ENCODE peak calls at places on chromosomes 5 and 9, in nine cellular contexts. A is fibroblast of mammary gland; T is lung; G is fibroblast of pulmonary artery; D is cardiac muscle cell; Q is stomach; L is bronchial epithelial cell; K is CD8-positive, alpha-beta memory T cell; Z is neuronal stem cell. X is an unnamed sample.

GRCh38 chr5:136055612-136056302 is 27.0 kb downstream of the TGFBI start:
- DNase-seq in G (no peak), Q (no peak), T (no peak), K (no peak), L (no peak), Z (no peak), D (no peak), A (no peak), X (no peak)

GRCh38 chr9:37037137-37037743 is 3.2 kb upstream of the PAX5 start:
- DNase-seq in T (no peak), G (no peak), D (no peak), Z (no peak), K (no peak), Q (no peak), L (peak), A (no peak), X (no peak)

GRCh38 chr9:90189306-90189705 is 453.3 kb downstream of the DIRAS2 start:
- DNase-seq in D (no peak), G (no peak), Q (no peak), L (no peak), T (no peak), K (no peak), Z (no peak), A (no peak), X (no peak)

GRCh38 chr9:72703574-72703973 is 182.2 kb downstream of the TMC1 start:
- DNase-seq in G (no peak), Z (no peak), T (no peak), D (no peak), A (peak), Q (no peak), L (no peak), K (no peak), X (no peak)

GRCh38 chr5:75639912-75640311 is 28.7 kb downstream of the ANKDD1B start:
- DNase-seq in Z (no peak), D (no peak), G (no peak), A (no peak), L (peak), Q (no peak), T (no peak), K (no peak), X (no peak)

GRCh38 chr5:127031863-127032232 is 1.5 kb upstream of the MARCHF3 start:
- DNase-seq in Q (no peak), Z (no peak), K (no peak), D (no peak), G (no peak), L (peak), T (no peak), A (peak), X (no peak)

GRCh38 chr9:19486803-19487202 is 78.0 kb downstream of the ACER2 start:
- DNase-seq in L (peak), Z (no peak), T (no peak), G (no peak), D (no peak), Q (no peak), K (no peak), A (no peak), X (no peak)

GRCh38 chr9:78539904-78540303 is 243.0 kb downstream of the PSAT1 start:
- DNase-seq in D (no peak), G (peak), Q (no peak), K (no peak), Z (no peak), L (no peak), T (no peak), A (peak), X (no peak)

GRCh38 chr5:17808566-17808965 is 174.3 kb downstream of the TAF11L14 start:
- DNase-seq in D (no peak), Z (no peak), L (no peak), K (no peak), Q (no peak), G (no peak), A (no peak), T (no peak), X (no peak)

GRCh38 chr5:134554319-134555222 is 29.1 kb downstream of the JADE2 start:
- DNase-seq in K (peak), G (peak), A (peak), T (peak), L (peak), Q (peak), Z (no peak), D (no peak), X (peak)

GRCh38 chr5:23352437-23352836 is 155.0 kb upstream of the PRDM9 start:
- DNase-seq in G (peak), L (peak), Z (no peak), K (no peak), D (peak), A (peak), Q (no peak), T (no peak), X (no peak)

GRCh38 chr5:35324201-35324600 is 93.9 kb upstream of the PRLR start:
- DNase-seq in Z (no peak), G (no peak), Q (no peak), L (no peak), K (no peak), D (no peak), A (no peak), T (no peak), X (no peak)

GRCh38 chr9:15277400-15278137 is 29.4 kb downstream of the TTC39B start:
- DNase-seq in D (no peak), Z (no peak), G (peak), Q (no peak), A (peak), L (peak), T (no peak), K (no peak), X (no peak)

GRCh38 chr5:177382423-177383029 is 1.7 kb upstream of the SLC34A1 start:
- DNase-seq in L (peak), D (peak), A (peak), T (no peak), Q (peak), K (no peak), G (peak), Z (no peak), X (peak)

GRCh38 chr9:23590601-23591000 is 235.4 kb downstream of the ELAVL2 start:
- DNase-seq in L (peak), Z (no peak), Q (no peak), K (no peak), T (no peak), G (no peak), D (no peak), A (no peak), X (no peak)

GRCh38 chr9:34334337-34334824 is 5.0 kb downstream of the NUDT2 start:
- DNase-seq in Z (no peak), D (no peak), L (no peak), A (no peak), G (no peak), Q (no peak), T (no peak), K (no peak), X (no peak)

GRCh38 chr5:3456121-3456681 is 139.4 kb upstream of the IRX1 start:
- DNase-seq in Z (no peak), T (no peak), L (peak), Q (no peak), G (no peak), D (no peak), A (no peak), K (no peak), X (no peak)

GRCh38 chr9:86648156-86648827 is 294.1 kb upstream of the TUT7 start:
- DNase-seq in G (no peak), A (no peak), D (no peak), K (no peak), Z (no peak), Q (no peak), L (no peak), T (no peak), X (no peak)

GRCh38 chr9:21801683-21802417 is 586 bp upstream of the MTAP start:
- DNase-seq in D (peak), L (peak), G (peak), K (no peak), T (peak), Z (peak), Q (peak), A (peak), X (peak)

GRCh38 chr9:93390953-93391515 is 60.5 kb upstream of the FAM120A start:
- DNase-seq in K (no peak), Z (no peak), D (no peak), L (peak), T (no peak), A (no peak), Q (no peak), G (no peak), X (no peak)

GRCh38 chr9:75844321-75844720 is 46.2 kb upstream of the PCSK5 start:
- DNase-seq in T (no peak), D (no peak), Z (no peak), A (no peak), G (no peak), Q (no peak), K (no peak), L (no peak), X (no peak)

GRCh38 chr5:55521903-55522302 is 12.9 kb downstream of the PLPP1 start:
- DNase-seq in Z (no peak), K (no peak), D (no peak), T (no peak), G (no peak), Q (no peak), L (no peak), A (no peak), X (no peak)

GRCh38 chr5:100731768-100732167 is 171.3 kb downstream of the ST8SIA4 start:
- DNase-seq in A (no peak), Z (no peak), T (no peak), K (no peak), D (no peak), G (no peak), Q (no peak), L (peak), X (no peak)

GRCh38 chr5:115179068-115179958 is 9.6 kb upstream of the TRIM36 start:
- DNase-seq in Q (no peak), G (no peak), Z (peak), A (no peak), T (no peak), K (no peak), L (no peak), D (peak), X (peak)

GRCh38 chr5:146731909-146732659 is 146.5 kb downstream of the PPP2R2B start:
- DNase-seq in L (peak), G (peak), Z (no peak), T (no peak), Q (no peak), A (peak), D (no peak), K (no peak), X (no peak)

GRCh38 chr9:116494815-116495634 is 192.1 kb upstream of the TRIM32 start:
- DNase-seq in Q (peak), K (no peak), A (no peak), D (peak), L (peak), T (no peak), G (no peak), Z (no peak), X (no peak)

GRCh38 chr5:115561176-115561575 is 16.6 kb upstream of the FEM1C start:
- DNase-seq in G (no peak), L (peak), A (no peak), K (no peak), Z (no peak), T (no peak), Q (no peak), D (no peak), X (no peak)

GRCh38 chr9:83933804-83934203 is 12.6 kb upstream of the KIF27 start:
- DNase-seq in A (peak), Z (no peak), T (peak), G (peak), D (no peak), L (peak), K (no peak), Q (no peak), X (no peak)

GRCh38 chr9:95250462-95251058 is 66.9 kb downstream of the FANCC start:
- DNase-seq in K (no peak), A (no peak), Z (no peak), L (no peak), T (no peak), G (peak), D (no peak), Q (no peak), X (no peak)

GRCh38 chr5:175264406-175264805 is 179.6 kb downstream of the DRD1 start:
- DNase-seq in A (no peak), T (no peak), K (no peak), Q (no peak), D (peak), L (no peak), Z (no peak), G (no peak), X (no peak)

GRCh38 chr5:127746756-127747155 is 43.6 kb downstream of the CCDC192 start:
- DNase-seq in Z (no peak), T (no peak), A (peak), K (no peak), G (peak), D (no peak), L (peak), Q (no peak), X (no peak)

GRCh38 chr5:41057940-41058339 is 13.2 kb downstream of the MROH2B start:
- DNase-seq in T (no peak), L (no peak), Q (no peak), K (no peak), G (no peak), D (no peak), Z (no peak), A (no peak), X (no peak)

GRCh38 chr5:59767753-59768159 is 125.8 kb downstream of the PDE4D start:
- DNase-seq in K (no peak), T (no peak), L (peak), D (no peak), G (peak), A (no peak), Z (no peak), Q (no peak), X (no peak)

GRCh38 chr5:59770953-59771352 is 122.6 kb downstream of the PDE4D start:
- DNase-seq in L (no peak), K (no peak), Z (no peak), T (no peak), G (no peak), A (no peak), Q (no peak), D (no peak), X (no peak)

GRCh38 chr5:59768204-59769040 is 125.1 kb downstream of the PDE4D start:
- DNase-seq in D (peak), L (peak), Z (peak), K (no peak), A (peak), Q (peak), G (peak), T (peak), X (peak)

GRCh38 chr5:59769832-59770231 is 123.7 kb downstream of the PDE4D start:
- DNase-seq in K (no peak), G (no peak), T (no peak), A (peak), D (no peak), L (peak), Q (no peak), Z (no peak), X (no peak)

GRCh38 chr5:59769041-59769360 is 124.5 kb downstream of the PDE4D start:
- DNase-seq in G (peak), K (no peak), A (peak), Z (no peak), T (no peak), D (no peak), L (no peak), Q (no peak), X (no peak)
- H3K4me3 ChIP-seq in G (peak), K (no peak), A (peak), Z (peak), T (no peak), D (peak), L (peak), Q (peak), X (peak)

DNA sequence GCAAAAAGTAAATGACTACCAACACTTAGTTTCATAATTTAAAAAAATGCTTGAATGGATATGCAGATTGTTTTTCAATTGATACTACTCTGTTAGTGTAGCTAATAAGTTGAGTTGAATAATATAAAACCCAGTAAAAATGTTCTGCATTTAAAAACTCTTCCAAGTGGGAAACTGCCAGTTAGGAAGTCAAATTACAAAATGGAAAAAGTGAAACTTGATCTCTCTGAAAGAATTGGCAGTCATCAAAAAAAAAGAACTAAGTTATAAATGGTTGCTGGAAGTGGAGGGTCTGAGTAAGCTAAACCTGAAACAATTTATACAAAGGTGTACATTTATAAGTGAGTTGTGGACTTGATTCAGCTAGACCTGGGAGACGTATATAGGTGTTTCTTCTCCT is 52.4 kb downstream of the VCAN start:
- DNase-seq in T (no peak), L (no peak), Z (no peak), K (no peak), G (peak), D (no peak), Q (no peak), A (no peak), X (no peak)
- H3K4me3 ChIP-seq in T (no peak), L (no peak), Z (no peak), K (no peak), G (no peak), D (no peak), Q (no peak), A (no peak), X (no peak)

GRCh38 chr9:134784612-134785305 is 95.9 kb upstream of the FCN2 start:
- DNase-seq in Q (no peak), G (no peak), T (no peak), A (no peak), K (no peak), D (peak), L (no peak), Z (no peak), X (no peak)

GRCh38 chr9:134783699-134784039 is 96.9 kb upstream of the FCN2 start:
- DNase-seq in A (peak), D (no peak), T (peak), Z (no peak), K (no peak), Q (no peak), G (peak), L (no peak), X (peak)

GRCh38 chr9:134782921-134783698 is 97.5 kb upstream of the FCN2 start:
- DNase-seq in Q (no peak), T (no peak), D (no peak), A (no peak), K (no peak), G (no peak), L (no peak), Z (no peak), X (no peak)

GRCh38 chr9:134787601-134788531 is 92.7 kb upstream of the FCN2 start:
- DNase-seq in G (no peak), A (no peak), T (no peak), Z (no peak), Q (no peak), L (no peak), K (no peak), D (no peak), X (no peak)

GRCh38 chr9:134785325-134786108 is 95.1 kb upstream of the FCN2 start:
- DNase-seq in Z (no peak), K (no peak), T (peak), A (no peak), D (no peak), G (peak), L (no peak), Q (no peak), X (no peak)
- H3K4me3 ChIP-seq in Z (no peak), K (no peak), T (no peak), A (no peak), D (no peak), G (no peak), L (no peak), Q (no peak), X (no peak)

DNA sequence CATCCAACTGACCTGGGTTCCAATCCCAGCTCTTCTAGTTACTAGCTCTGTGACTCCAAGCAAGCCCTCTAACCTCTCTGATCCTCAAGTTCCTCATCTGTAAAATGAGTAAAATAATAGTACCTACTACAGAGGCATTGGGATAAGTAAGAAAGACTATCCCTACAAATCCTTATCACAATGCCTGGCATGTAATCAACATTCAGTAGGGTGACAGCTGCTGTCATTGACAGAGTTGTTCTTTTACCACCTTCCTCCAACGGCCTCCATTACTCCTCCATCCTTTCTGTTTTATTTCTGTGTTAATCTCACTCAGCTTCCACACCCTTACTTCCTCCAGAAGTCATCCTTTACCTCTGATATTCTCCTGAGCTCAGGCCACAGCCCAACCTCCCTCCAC is 40.4 kb downstream of the FGF1 start:
- DNase-seq in G (no peak), D (no peak), A (no peak), Z (no peak), K (no peak), L (no peak), T (no peak), Q (no peak), X (no peak)
- H3K4me3 ChIP-seq in G (no peak), D (no peak), A (no peak), Z (no peak), K (no peak), L (no peak), T (no peak), Q (no peak), X (no peak)

GRCh38 chr9:131981116-131981847 is 98.4 kb downstream of the MED27 start:
- DNase-seq in Z (no peak), K (no peak), G (no peak), A (peak), T (no peak), Q (no peak), L (no peak), D (no peak), X (no peak)
- H3K4me3 ChIP-seq in Z (no peak), K (no peak), G (no peak), A (no peak), T (no peak), Q (no peak), L (no peak), D (no peak), X (no peak)